ENCODE peak calls at places on chromosome X, in seven cellular contexts. N, W, F, A, E, X and I are unnamed samples.

GRCh38 chrX:132694331-132694823 is 205.5 kb upstream of the MBNL3 start:
- DNase-seq in N (no peak), W (no peak), F (no peak), A (no peak), E (no peak), X (no peak), I (no peak)

GRCh38 chrX:132958086-132958703 is at the start of gene HS6ST2:
- DNase-seq in N (no peak), W (no peak), F (no peak), A (no peak), E (peak; percentile 3), X (no peak), I (peak; percentile 59)

GRCh38 chrX:18698762-18699650 is 8.4 kb upstream of the PPEF1 start:
- DNase-seq in N (no peak), W (no peak), F (no peak), A (no peak), E (no peak), X (no peak), I (no peak)

GRCh38 chrX:6694977-6695376 is 160.1 kb upstream of the VCX3A start:
- DNase-seq in N (no peak), W (no peak), F (peak; percentile 77), A (no peak), E (no peak), X (no peak), I (no peak)

GRCh38 chrX:44234116-44234515 is 109.4 kb downstream of the EFHC2 start:
- DNase-seq in N (no peak), W (no peak), F (no peak), A (no peak), E (no peak), X (no peak), I (no peak)

GRCh38 chrX:131477498-131477897 is 66.4 kb upstream of the OR13H1 start:
- DNase-seq in N (no peak), W (no peak), F (no peak), A (no peak), E (no peak), X (no peak), I (no peak)

GRCh38 chrX:143648705-143649104 is 12.8 kb upstream of the SLITRK4 start:
- DNase-seq in N (no peak), W (no peak), F (peak; percentile 81), A (no peak), E (no peak), X (no peak), I (no peak)

GRCh38 chrX:131791608-131792355 is 231.3 kb upstream of the STK26 start:
- DNase-seq in N (no peak), W (no peak), F (no peak), A (no peak), E (no peak), X (no peak), I (no peak)

GRCh38 chrX:11352296-11352741 is 59.1 kb downstream of the AMELX start:
- DNase-seq in N (no peak), W (no peak), F (no peak), A (no peak), E (no peak), X (no peak), I (no peak)

GRCh38 chrX:130878350-130879341 is 24.4 kb downstream of the ENOX2 start:
- DNase-seq in N (no peak), W (peak; percentile 75), F (no peak), A (peak; percentile 68), E (peak; percentile 91), X (peak; percentile 91), I (peak; percentile 50)

GRCh38 chrX:45479196-45479834 is 278.6 kb upstream of the DIPK2B start:
- DNase-seq in N (no peak), W (no peak), F (no peak), A (no peak), E (peak; percentile 85), X (peak; percentile 76), I (no peak)

GRCh38 chrX:30835373-30835772 is 53.7 kb downstream of the TAB3 start:
- DNase-seq in N (no peak), W (no peak), F (no peak), A (no peak), E (no peak), X (no peak), I (no peak)

GRCh38 chrX:42616981-42617380 is 161.0 kb downstream of the PPP1R2C start:
- DNase-seq in N (no peak), W (no peak), F (peak; percentile 38), A (no peak), E (no peak), X (no peak), I (no peak)

GRCh38 chrX:276588-277171 is 4.5 kb upstream of the PLCXD1 start:
- DNase-seq in N (no peak), W (peak; percentile 68), F (no peak), A (peak; percentile 67), E (peak; percentile 91), X (peak; percentile 39), I (peak; percentile 58)

GRCh38 chrX:56783450-56783831 is 54.4 kb downstream of the NBDY start:
- DNase-seq in N (no peak), W (no peak), F (peak; percentile 73), A (peak; percentile 77), E (no peak), X (no peak), I (no peak)

GRCh38 chrX:16479206-16479869 is 170.6 kb upstream of the S100G start:
- DNase-seq in N (no peak), W (no peak), F (no peak), A (no peak), E (peak; percentile 70), X (peak; percentile 7), I (no peak)

GRCh38 chrX:98331407-98331806 is 1447.7 kb downstream of the RPA4 start:
- DNase-seq in N (no peak), W (no peak), F (no peak), A (no peak), E (no peak), X (no peak), I (no peak)

GRCh38 chrX:14010566-14010965 is 19.1 kb downstream of the GEMIN8 start:
- DNase-seq in N (no peak), W (no peak), F (no peak), A (no peak), E (peak; percentile 56), X (no peak), I (no peak)

GRCh38 chrX:66012094-66012534 is 27.8 kb downstream of the VSIG4 start:
- DNase-seq in N (no peak), W (no peak), F (peak; percentile 93), A (peak; percentile 31), E (no peak), X (no peak), I (no peak)

GRCh38 chrX:109347618-109348017 is 134.3 kb downstream of the GUCY2F start:
- DNase-seq in N (no peak), W (no peak), F (no peak), A (no peak), E (peak; percentile 69), X (peak; percentile 86), I (no peak)

GRCh38 chrX:63713510-63713909 is 71.5 kb downstream of the ARHGEF9 start:
- DNase-seq in N (no peak), W (no peak), F (no peak), A (no peak), E (peak; percentile 5), X (peak; percentile 42), I (no peak)

GRCh38 chrX:74321191-74321590 is 17.2 kb downstream of the ZCCHC13 start:
- DNase-seq in N (no peak), W (no peak), F (no peak), A (no peak), E (no peak), X (no peak), I (no peak)

GRCh38 chrX:24341795-24342194 is 18.6 kb upstream of the SUPT20HL1 start:
- DNase-seq in N (no peak), W (no peak), F (no peak), A (no peak), E (peak; percentile 66), X (peak; percentile 54), I (no peak)

GRCh38 chrX:50905334-50905733 is 5.2 kb upstream of the BMP15 start:
- DNase-seq in N (no peak), W (no peak), F (no peak), A (no peak), E (no peak), X (no peak), I (peak; percentile 46)

GRCh38 chrX:50903387-50904027 is 7.0 kb upstream of the BMP15 start:
- DNase-seq in N (no peak), W (peak; percentile 53), F (peak; percentile 11), A (no peak), E (peak; percentile 2), X (peak; percentile 54), I (peak; percentile 61)
- TF ChIP-seq CTCF in N (peak; percentile 40), W (peak; percentile 55), F (peak; percentile 40), A (peak; percentile 20), E (peak; percentile 44), X (peak; percentile 72), I (peak; percentile 24)

DNA sequence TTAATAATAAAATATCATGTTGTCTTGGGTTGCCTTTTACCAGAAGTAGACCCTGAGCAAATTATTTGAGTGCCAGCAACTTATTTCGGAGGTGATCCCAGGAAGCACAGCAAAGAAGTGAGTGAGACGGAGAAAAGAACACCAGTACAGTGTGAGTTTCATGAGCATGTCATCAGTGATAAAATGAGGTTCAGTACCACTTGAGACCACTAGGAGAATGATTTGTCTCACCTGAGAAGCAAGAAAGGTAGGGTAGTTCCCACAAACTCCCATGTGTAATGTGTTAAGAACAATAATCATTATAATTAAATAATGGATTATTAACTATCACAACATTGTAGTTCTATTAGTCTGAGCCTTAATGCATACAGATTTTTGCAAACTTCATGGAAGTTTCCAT is 112.8 kb upstream of the DMD start:
- DNase-seq in N (no peak), W (no peak), F (no peak), A (no peak), E (no peak), X (no peak), I (no peak)
- TF ChIP-seq CTCF in N (no peak), W (no peak), F (no peak), A (no peak), E (no peak), X (no peak), I (no peak)

DNA sequence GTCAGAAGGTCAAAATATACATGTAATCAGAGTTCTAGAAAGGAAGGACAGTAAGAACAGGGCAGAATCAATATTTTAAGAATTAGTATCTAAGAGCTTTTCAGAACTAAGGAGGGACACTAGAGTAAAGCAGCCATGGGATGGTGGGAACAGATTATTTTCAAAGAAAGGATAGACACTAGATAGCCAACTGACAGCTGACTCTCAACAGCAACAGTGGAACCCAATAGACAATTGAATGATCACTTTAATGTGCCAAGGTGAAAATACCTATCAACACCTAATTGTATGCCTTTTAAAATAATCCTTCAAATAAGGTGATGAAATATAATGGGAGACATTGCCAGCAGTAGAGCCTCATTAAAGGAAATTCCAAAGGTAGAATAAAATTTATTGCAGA is 26.5 kb upstream of the CCDC160 start:
- DNase-seq in N (no peak), W (no peak), F (no peak), A (no peak), E (no peak), X (no peak), I (no peak)
- TF ChIP-seq CTCF in N (no peak), W (no peak), F (no peak), A (no peak), E (no peak), X (no peak), I (no peak)

GRCh38 chrX:27674491-27674890 is 84.3 kb downstream of the DCAF8L2 start:
- DNase-seq in N (no peak), W (no peak), F (no peak), A (no peak), E (no peak), X (no peak), I (no peak)

GRCh38 chrX:27680726-27681125 is 90.6 kb downstream of the DCAF8L2 start:
- DNase-seq in N (no peak), W (no peak), F (no peak), A (no peak), E (peak; percentile 1), X (peak; percentile 55), I (no peak)

GRCh38 chrX:27675493-27675892 is 85.3 kb downstream of the DCAF8L2 start:
- DNase-seq in N (no peak), W (no peak), F (no peak), A (no peak), E (peak; percentile 2), X (peak; percentile 75), I (no peak)

GRCh38 chrX:27679281-27679680 is 89.1 kb downstream of the DCAF8L2 start:
- DNase-seq in N (no peak), W (no peak), F (no peak), A (no peak), E (no peak), X (peak; percentile 20), I (no peak)
- TF ChIP-seq CTCF in N (no peak), W (no peak), F (no peak), A (no peak), E (no peak), X (no peak), I (no peak)